ENCODE peak calls at places on chromosomes 12 and 14, in ten cellular contexts. O is stomach; E is PC-3; D is heart right ventricle; F is effector memory CD4-positive, alpha-beta T cell; N is sigmoid colon; P is IMR-90; A is SK-N-SH; I is adrenal gland; Q is CD8-positive, alpha-beta memory T cell. J is an unnamed sample. For H3K27me3, the result is how much of the 10 kb centered on the place peaks cover.

GRCh38 chr12:128796439-128797118 is 27.2 kb downstream of the SLC15A4 start:
- DNase-seq in I (no peak), N (peak), E (no peak), F (no peak), A (no peak), Q (peak), O (no peak), D (no peak), P (no peak), J (no peak)

GRCh38 chr12:34016361-34016760 is 5.9 kb upstream of the ALG10 start:
- DNase-seq in O (no peak), I (no peak), P (no peak), A (peak), F (no peak), D (no peak), Q (no peak), E (no peak), N (no peak), J (no peak)

GRCh38 chr12:85325452-85325851 is 45.4 kb downstream of the ALX1 start:
- DNase-seq in F (no peak), P (no peak), D (no peak), Q (no peak), E (no peak), O (no peak), I (no peak), A (no peak), N (no peak), J (no peak)

GRCh38 chr12:55725556-55725955 is 3.3 kb downstream of the CD63 start:
- DNase-seq in P (no peak), F (no peak), I (no peak), O (no peak), D (no peak), N (peak), E (no peak), A (no peak), Q (no peak), J (no peak)

GRCh38 chr14:106841701-106842100 is 1315.3 kb downstream of the TMEM121 start:
- DNase-seq in Q (no peak), F (no peak), A (no peak), P (no peak), I (peak), E (peak), O (no peak), N (no peak), D (no peak), J (no peak)

GRCh38 chr12:45914090-45914489 is 76.3 kb downstream of the SCAF11 start:
- DNase-seq in I (no peak), D (no peak), E (peak), Q (no peak), A (no peak), O (no peak), F (no peak), P (peak), N (no peak), J (no peak)

GRCh38 chr14:48096869-48097268 is 421.5 kb upstream of the MDGA2 start:
- DNase-seq in A (no peak), Q (no peak), D (no peak), N (no peak), O (no peak), F (no peak), P (no peak), I (no peak), E (peak), J (no peak)

GRCh38 chr14:30272848-30273563 is 286.0 kb upstream of the G2E3 start:
- DNase-seq in I (no peak), F (no peak), O (no peak), P (no peak), E (no peak), A (no peak), N (no peak), D (no peak), Q (no peak), J (no peak)

GRCh38 chr14:72553161-72553560 is 340.7 kb downstream of the DPF3 start:
- DNase-seq in E (no peak), I (no peak), N (peak), F (no peak), P (peak), Q (no peak), D (no peak), O (no peak), A (no peak), J (no peak)

GRCh38 chr12:13205809-13206559 is 9.5 kb downstream of the EMP1 start:
- DNase-seq in O (no peak), P (peak), F (no peak), Q (no peak), D (no peak), I (no peak), E (peak), A (no peak), N (no peak), J (peak)

GRCh38 chr12:65171870-65172269 is 2.5 kb downstream of the LEMD3 start:
- DNase-seq in Q (peak), A (no peak), F (no peak), E (peak), O (no peak), N (no peak), P (no peak), I (no peak), D (no peak), J (no peak)

GRCh38 chr12:91346827-91347226 is 164.2 kb upstream of the DCN start:
- DNase-seq in Q (no peak), E (no peak), I (no peak), N (no peak), D (no peak), O (no peak), F (no peak), A (no peak), P (no peak), J (no peak)

GRCh38 chr12:69555461-69555860 is 29.8 kb upstream of the CCT2 start:
- DNase-seq in Q (no peak), E (peak), I (no peak), P (peak), D (no peak), A (no peak), O (no peak), F (no peak), N (no peak), J (no peak)

GRCh38 chr12:113086249-113087164 is 30.0 kb downstream of the DTX1 start:
- DNase-seq in D (no peak), N (no peak), I (no peak), Q (peak), P (no peak), A (no peak), O (no peak), F (peak), E (no peak), J (no peak)

GRCh38 chr14:77037886-77038511 is 9.5 kb upstream of the IRF2BPL start:
- DNase-seq in I (peak), Q (no peak), P (no peak), D (no peak), E (peak), F (peak), O (no peak), A (no peak), N (peak), J (no peak)
- H3K27ac ChIP-seq in I (peak), Q (no peak), P (peak), D (peak), E (peak), F (peak), O (peak), A (peak), N (peak), J (peak)

GRCh38 chr12:2460051-2460450 is 334.7 kb upstream of the FKBP4 start:
- DNase-seq in Q (peak), N (peak), O (no peak), E (no peak), D (no peak), I (no peak), F (no peak), A (no peak), P (no peak), J (no peak)
- H3K27me3 ChIP-seq in Q (under half), N (under half), O (under half), E (half or more), D (under half), I (under half), F (under half), A (under half), P (under half), J (under half)

GRCh38 chr12:94553130-94553519 is 93.5 kb upstream of the CEP83 start:
- DNase-seq in D (no peak), P (peak), E (peak), A (no peak), O (no peak), N (no peak), F (no peak), Q (no peak), I (peak), J (peak)
- H3K27ac ChIP-seq in D (no peak), P (no peak), E (no peak), A (no peak), O (no peak), N (no peak), F (no peak), Q (no peak), I (no peak), J (peak)

GRCh38 chr14:99839696-99840095 is 46.5 kb downstream of the EML1 start:
- DNase-seq in N (no peak), F (no peak), D (no peak), Q (no peak), P (no peak), A (no peak), O (no peak), I (no peak), E (no peak), J (no peak)

GRCh38 chr14:99840265-99840664 is 47.1 kb downstream of the EML1 start:
- DNase-seq in A (no peak), O (no peak), N (no peak), F (no peak), Q (no peak), D (no peak), P (no peak), E (no peak), I (no peak), J (no peak)

GRCh38 chr14:99838555-99839193 is 45.5 kb downstream of the EML1 start:
- DNase-seq in D (no peak), F (no peak), N (no peak), A (no peak), Q (no peak), P (peak), I (no peak), E (peak), O (no peak), J (no peak)

GRCh38 chr14:99841436-99842071 is 48.3 kb downstream of the EML1 start:
- DNase-seq in Q (no peak), I (no peak), F (no peak), P (no peak), E (no peak), D (no peak), N (no peak), O (no peak), A (no peak), J (no peak)

GRCh38 chr14:99840774-99841305 is 47.6 kb downstream of the EML1 start:
- DNase-seq in O (no peak), E (no peak), A (no peak), F (no peak), P (no peak), D (no peak), Q (no peak), I (no peak), N (no peak), J (no peak)
- H3K27me3 ChIP-seq in O (under half), E (under half), A (under half), F (under half), P (under half), D (under half), Q (under half), I (under half), N (under half), J (under half)

DNA sequence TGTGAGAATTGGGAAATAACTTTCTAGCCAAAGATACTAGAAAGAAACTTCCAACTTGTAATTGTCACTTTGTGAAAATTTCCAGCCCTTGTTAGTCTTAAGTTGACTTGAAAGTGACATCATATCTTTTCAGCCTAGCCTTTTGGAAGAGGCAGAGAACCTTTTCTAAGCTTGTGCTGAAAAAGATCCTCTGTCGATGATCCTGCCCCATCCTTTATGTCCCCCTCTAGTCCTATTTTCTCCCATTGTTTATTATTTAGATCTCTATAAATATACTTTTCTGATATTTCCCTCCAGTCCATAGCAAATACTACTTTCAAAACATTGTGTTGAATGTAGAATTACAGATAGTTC is 2.8 kb downstream of the CHST11 start:
- DNase-seq in E (no peak), I (no peak), O (no peak), P (no peak), F (no peak), D (no peak), Q (no peak), A (no peak), N (no peak), J (no peak)
- H3K27ac ChIP-seq in E (no peak), I (peak), O (peak), P (no peak), F (peak), D (peak), Q (peak), A (no peak), N (peak), J (peak)

GRCh38 chr12:53789570-53789969 is 37.8 kb upstream of the CISTR start:
- DNase-seq in F (no peak), P (no peak), O (no peak), N (no peak), A (no peak), I (no peak), E (no peak), Q (no peak), D (no peak), J (no peak)

GRCh38 chr12:53795927-53796326 is 44.1 kb upstream of the CISTR start:
- DNase-seq in Q (no peak), D (no peak), A (no peak), E (no peak), N (no peak), F (no peak), P (no peak), O (no peak), I (no peak), J (no peak)

GRCh38 chr12:53788892-53789291 is 37.1 kb upstream of the CISTR start:
- DNase-seq in A (no peak), I (no peak), O (no peak), D (no peak), P (no peak), Q (no peak), N (no peak), E (no peak), F (no peak), J (no peak)

GRCh38 chr12:53793221-53793620 is 41.4 kb upstream of the CISTR start:
- DNase-seq in E (no peak), Q (no peak), I (no peak), P (no peak), F (no peak), A (no peak), O (no peak), N (no peak), D (no peak), J (no peak)

DNA sequence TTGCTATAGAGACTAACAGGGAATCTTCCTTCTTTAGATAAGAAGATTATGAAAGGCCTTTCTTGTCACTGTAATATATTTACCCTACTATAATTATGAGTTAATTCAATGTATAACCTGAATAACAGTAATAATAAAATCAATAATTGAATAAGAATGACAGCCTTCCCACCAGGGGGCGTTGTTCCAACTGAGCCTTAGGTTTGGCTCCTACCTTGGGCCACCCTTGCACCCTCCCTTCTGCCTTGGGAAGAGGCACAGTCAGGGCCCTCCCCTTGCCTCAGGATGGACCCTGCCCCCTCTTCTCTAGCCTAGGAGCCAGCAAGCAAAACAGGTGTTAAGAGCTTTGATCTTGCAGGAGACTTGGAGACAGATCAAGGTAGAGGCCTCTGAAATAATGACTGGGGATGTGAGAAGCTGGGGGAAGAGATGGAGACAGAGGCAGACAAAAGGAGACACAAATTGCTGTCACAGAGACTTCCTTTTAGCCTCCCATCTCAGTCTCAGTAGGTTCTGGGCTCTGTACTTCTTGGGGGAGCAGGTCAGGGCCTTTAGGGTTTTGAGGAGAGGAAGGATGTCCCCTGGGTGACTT is 40.1 kb upstream of the CISTR start:
- DNase-seq in O (peak), N (no peak), P (no peak), I (no peak), D (no peak), E (peak), F (peak), A (no peak), Q (peak), J (no peak)
- H3K27me3 ChIP-seq in O (under half), N (under half), P (under half), I (under half), D (half or more), E (under half), F (under half), A (half or more), Q (under half), J (under half)

DNA sequence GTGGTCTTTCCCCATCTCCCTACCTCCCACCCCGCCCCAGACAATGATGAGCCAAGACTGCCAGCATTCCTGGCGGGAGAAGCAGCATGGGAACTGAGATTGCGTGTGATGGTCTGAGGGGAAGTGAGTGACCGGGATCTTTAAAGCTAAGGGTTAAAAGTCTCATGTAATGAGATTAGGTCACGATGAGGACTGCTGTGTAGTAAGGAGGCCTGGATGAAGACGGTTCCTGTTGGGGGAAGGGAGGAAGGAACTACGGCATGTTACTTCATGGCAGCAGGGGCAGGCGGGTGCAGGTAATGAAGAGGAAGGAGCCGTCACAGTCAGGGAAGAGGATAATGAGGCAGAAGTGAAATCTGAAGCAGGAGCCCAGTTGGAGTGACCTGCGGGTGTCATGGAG is 243.3 kb upstream of the FKBP4 start:
- DNase-seq in E (no peak), N (no peak), A (no peak), O (no peak), P (no peak), I (no peak), F (no peak), D (no peak), Q (no peak), J (no peak)
- H3K27ac ChIP-seq in E (no peak), N (peak), A (no peak), O (no peak), P (no peak), I (no peak), F (no peak), D (no peak), Q (no peak), J (no peak)

GRCh38 chr12:120106151-120106550 is 10.4 kb downstream of the RAB35 start:
- DNase-seq in F (no peak), A (no peak), O (no peak), I (no peak), Q (no peak), P (no peak), N (no peak), E (no peak), D (no peak), J (no peak)
- H3K27me3 ChIP-seq in F (under half), A (under half), O (under half), I (under half), Q (under half), P (under half), N (under half), E (under half), D (under half), J (under half)

GRCh38 chr12:3158851-3159465 is 81.8 kb downstream of the TSPAN9 start:
- DNase-seq in E (no peak), I (no peak), F (no peak), A (no peak), P (peak), O (no peak), Q (no peak), D (no peak), N (no peak), J (no peak)
- H3K27ac ChIP-seq in E (no peak), I (no peak), F (no peak), A (no peak), P (peak), O (peak), Q (no peak), D (no peak), N (no peak), J (no peak)

GRCh38 chr14:104505085-104506074 is 74.2 kb upstream of the C14orf180 start:
- DNase-seq in P (no peak), I (no peak), Q (no peak), O (no peak), N (no peak), E (no peak), D (no peak), F (no peak), A (no peak), J (no peak)

GRCh38 chr14:104502060-104502459 is 77.5 kb upstream of the C14orf180 start:
- DNase-seq in P (no peak), N (no peak), F (no peak), I (no peak), Q (no peak), O (no peak), A (no peak), D (no peak), E (no peak), J (no peak)

GRCh38 chr14:104503691-104504090 is 75.9 kb upstream of the C14orf180 start:
- DNase-seq in E (no peak), I (no peak), D (no peak), P (no peak), A (no peak), Q (no peak), F (no peak), O (no peak), N (no peak), J (no peak)

GRCh38 chr14:104506461-104507253 is 72.9 kb upstream of the C14orf180 start:
- DNase-seq in D (no peak), O (no peak), Q (no peak), E (no peak), N (no peak), A (no peak), F (no peak), P (no peak), I (no peak), J (no peak)

DNA sequence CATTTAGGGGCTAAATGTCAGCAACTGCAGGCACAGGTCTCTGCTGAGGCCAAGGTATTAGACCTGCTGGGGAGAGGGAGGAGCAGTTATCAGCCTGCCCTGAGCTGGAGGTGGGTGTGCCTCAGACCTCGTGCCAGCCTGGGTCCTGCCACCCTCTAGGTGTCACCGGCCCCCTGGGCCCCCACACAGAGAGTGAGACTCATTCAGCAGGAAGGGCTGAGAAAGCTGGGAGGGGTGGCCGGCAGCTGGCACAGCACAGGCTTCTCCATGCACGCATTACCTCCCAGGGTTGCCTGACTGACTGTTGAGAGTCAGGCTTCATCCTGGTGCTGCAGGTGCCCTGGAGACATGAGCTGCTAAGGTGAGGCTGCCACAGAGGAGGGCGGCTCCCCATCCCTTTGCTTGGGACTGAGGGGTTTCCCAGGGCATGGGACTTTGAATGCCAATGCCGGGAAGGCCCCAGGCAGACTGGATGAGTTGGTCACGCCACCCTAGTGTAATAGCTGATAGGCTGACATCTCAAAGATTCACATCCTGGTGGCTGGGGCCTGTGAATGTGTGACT is 75.3 kb upstream of the C14orf180 start:
- DNase-seq in F (no peak), E (no peak), O (no peak), N (no peak), A (no peak), Q (no peak), P (no peak), I (no peak), D (no peak), J (no peak)
- H3K27me3 ChIP-seq in F (under half), E (half or more), O (under half), N (under half), A (under half), Q (under half), P (under half), I (under half), D (under half), J (half or more)

J was measured in RWPE2.